ENCODE peak calls at places on chromosomes 4 and X, in ten cellular contexts. H, A, I, L, N, Y, V, Z, T and K are unnamed samples.

GRCh38 chr4:142818009-142818408 is 28.1 kb downstream of the INPP4B start:
- DNase-seq in H (no peak), A (no peak), I (peak; percentile 55), L (no peak), N (no peak), Y (no peak), V (no peak), Z (no peak), T (no peak), K (no peak)

GRCh38 chr4:89121711-89122387 is 10.5 kb downstream of the TIGD2 start:
- DNase-seq in H (no peak), A (no peak), I (peak; percentile 30), L (no peak), N (no peak), Y (no peak), V (no peak), Z (no peak), T (no peak), K (no peak)

GRCh38 chrX:12118134-12118533 is 20.1 kb upstream of the FRMPD4 start:
- DNase-seq in H (no peak), A (no peak), I (no peak), L (no peak), N (no peak), Y (no peak), V (no peak), Z (no peak), T (no peak), K (no peak)

GRCh38 chr4:152723236-152723635 is 43.4 kb upstream of the TMEM154 start:
- DNase-seq in H (peak; percentile 55), A (no peak), I (no peak), L (no peak), N (no peak), Y (no peak), V (no peak), Z (no peak), T (no peak), K (no peak)

GRCh38 chr4:177455591-177455990 is 13.4 kb upstream of the AGA start:
- DNase-seq in H (no peak), A (no peak), I (no peak), L (no peak), N (no peak), Y (no peak), V (no peak), Z (no peak), T (no peak), K (peak; percentile 85)

GRCh38 chrX:40329616-40330015 is 231.9 kb upstream of the BCOR start:
- DNase-seq in H (no peak), A (no peak), I (no peak), L (no peak), N (no peak), Y (no peak), V (no peak), Z (no peak), T (no peak), K (no peak)

GRCh38 chr4:55397521-55398321 is 2.0 kb downstream of the TMEM165 start:
- DNase-seq in H (peak; percentile 47), A (no peak), I (peak; percentile 21), L (no peak), N (peak; percentile 53), Y (no peak), V (no peak), Z (no peak), T (no peak), K (no peak)

GRCh38 chr4:152678841-152679240 is 956 bp downstream of the TMEM154 start:
- DNase-seq in H (no peak), A (no peak), I (no peak), L (no peak), N (no peak), Y (no peak), V (no peak), Z (no peak), T (no peak), K (no peak)

GRCh38 chrX:41491267-41492004 is 44.3 kb downstream of the NYX start:
- DNase-seq in H (peak; percentile 52), A (no peak), I (peak; percentile 93), L (no peak), N (peak; percentile 86), Y (no peak), V (no peak), Z (no peak), T (no peak), K (peak; percentile 51)

GRCh38 chr4:36041340-36041739 is 203.0 kb downstream of the ARAP2 start:
- DNase-seq in H (no peak), A (no peak), I (no peak), L (no peak), N (no peak), Y (no peak), V (no peak), Z (no peak), T (no peak), K (no peak)

GRCh38 chrX:104315555-104315954 is 60.8 kb upstream of the ESX1 start:
- DNase-seq in H (no peak), A (no peak), I (no peak), L (no peak), N (peak; percentile 61), Y (no peak), V (no peak), Z (no peak), T (no peak), K (no peak)

GRCh38 chr4:69951602-69952001 is 13.9 kb downstream of the CSN2 start:
- DNase-seq in H (no peak), A (no peak), I (no peak), L (no peak), N (no peak), Y (no peak), V (no peak), Z (no peak), T (no peak), K (no peak)

GRCh38 chr4:171017596-171017995 is 795.6 kb upstream of the GALNTL6 start:
- DNase-seq in H (peak; percentile 80), A (no peak), I (no peak), L (no peak), N (no peak), Y (no peak), V (no peak), Z (no peak), T (no peak), K (no peak)

GRCh38 chr4:146398404-146398803 is 123.3 kb downstream of the SLC10A7 start:
- DNase-seq in H (no peak), A (no peak), I (no peak), L (no peak), N (no peak), Y (no peak), V (no peak), Z (no peak), T (no peak), K (peak; percentile 74)

GRCh38 chrX:2962346-2962745 is 33.2 kb upstream of the ARSD start:
- DNase-seq in H (no peak), A (no peak), I (no peak), L (no peak), N (no peak), Y (no peak), V (no peak), Z (no peak), T (no peak), K (no peak)

GRCh38 chr4:42397256-42397634 is at the start of gene SHISA3:
- DNase-seq in H (peak; percentile 92), A (peak; percentile 6), I (no peak), L (no peak), N (peak; percentile 45), Y (no peak), V (no peak), Z (no peak), T (peak; percentile 74), K (peak; percentile 18)

GRCh38 chrX:132489256-132490085 is 633 bp upstream of the MBNL3 start:
- DNase-seq in H (peak; percentile 53), A (peak; percentile 63), I (peak; percentile 29), L (peak; percentile 10), N (peak; percentile 1), Y (peak; percentile 43), V (peak; percentile 50), Z (no peak), T (peak; percentile 86), K (peak; percentile 61)

GRCh38 chrX:1419545-1420355 is 27.8 kb upstream of the SLC25A6 start:
- DNase-seq in H (no peak), A (no peak), I (no peak), L (no peak), N (no peak), Y (no peak), V (no peak), Z (no peak), T (no peak), K (no peak)

GRCh38 chrX:53089224-53089842 is 4.6 kb upstream of the KANTR start:
- DNase-seq in H (peak; percentile 72), A (peak; percentile 61), I (peak; percentile 43), L (peak; percentile 48), N (peak; percentile 49), Y (no peak), V (no peak), Z (no peak), T (no peak), K (peak; percentile 73)

GRCh38 chr4:143768007-143768591 is 67.6 kb upstream of the FREM3 start:
- DNase-seq in H (no peak), A (no peak), I (peak; percentile 74), L (no peak), N (peak; percentile 87), Y (no peak), V (no peak), Z (no peak), T (no peak), K (peak; percentile 7)

GRCh38 chrX:105552395-105552794 is 269.9 kb upstream of the NRK start:
- DNase-seq in H (no peak), A (no peak), I (peak; percentile 67), L (no peak), N (peak; percentile 1), Y (no peak), V (no peak), Z (no peak), T (no peak), K (no peak)

GRCh38 chr4:6225469-6225868 is 25.1 kb upstream of the JAKMIP1 start:
- DNase-seq in H (peak; percentile 17), A (no peak), I (no peak), L (no peak), N (peak; percentile 11), Y (no peak), V (peak; percentile 47), Z (no peak), T (no peak), K (peak; percentile 46)

GRCh38 chr4:1006856-1007255 is 4.6 kb upstream of the FGFRL1 start:
- DNase-seq in H (no peak), A (no peak), I (no peak), L (no peak), N (no peak), Y (no peak), V (no peak), Z (no peak), T (no peak), K (no peak)

GRCh38 chrX:357693-358471 is 28.8 kb downstream of the PPP2R3B start:
- DNase-seq in H (no peak), A (peak; percentile 77), I (peak; percentile 36), L (no peak), N (peak; percentile 79), Y (no peak), V (no peak), Z (peak; percentile 14), T (peak; percentile 41), K (peak; percentile 25)

GRCh38 chr4:59175588-59175987 is 2024.5 kb upstream of the ADGRL3 start:
- DNase-seq in H (no peak), A (no peak), I (no peak), L (no peak), N (no peak), Y (no peak), V (no peak), Z (no peak), T (no peak), K (no peak)

GRCh38 chr4:170656506-170656905 is 566.8 kb upstream of the AADAT start:
- DNase-seq in H (no peak), A (no peak), I (no peak), L (no peak), N (no peak), Y (no peak), V (no peak), Z (no peak), T (no peak), K (no peak)

GRCh38 chr4:100649478-100649877 is 131.7 kb upstream of the EMCN start:
- DNase-seq in H (no peak), A (no peak), I (no peak), L (no peak), N (peak; percentile 56), Y (no peak), V (no peak), Z (no peak), T (no peak), K (peak; percentile 97)

GRCh38 chr4:153792007-153792892 is 3.4 kb upstream of the SFRP2 start:
- DNase-seq in H (no peak), A (peak; percentile 27), I (no peak), L (peak; percentile 34), N (no peak), Y (no peak), V (peak; percentile 76), Z (no peak), T (peak; percentile 63), K (peak; percentile 37)